ENCODE peak calls at places on chromosomes 13 and 19, in seven cellular contexts. V is HepG2, L is H1, Y is HCT116, B is SK-N-SH, P is GM12878, O is K562. K is an unnamed sample.

GRCh38 chr13:59356607-59357006 is 807.1 kb downstream of the DIAPH3 start:
- DNase-seq in L (no peak), O (no peak), Y (no peak), V (no peak), B (no peak), P (no peak), K (peak)

GRCh38 chr13:79709526-79709925 is 228.6 kb downstream of the NDFIP2 start:
- DNase-seq in Y (no peak), B (no peak), O (no peak), P (no peak), V (no peak), L (no peak), K (peak)

GRCh38 chr19:13156968-13157882 is 7.0 kb downstream of the IER2 start:
- DNase-seq in L (no peak), O (no peak), Y (no peak), V (no peak), P (no peak), B (no peak), K (no peak)

GRCh38 chr19:43300206-43300605 is 30.9 kb upstream of the PSG9 start:
- DNase-seq in B (no peak), Y (no peak), O (no peak), P (no peak), V (no peak), L (no peak), K (no peak)

GRCh38 chr19:18220632-18221275 is 5.5 kb downstream of the PDE4C start:
- DNase-seq in Y (no peak), L (peak), V (no peak), P (no peak), B (no peak), O (peak), K (peak)

GRCh38 chr13:32911506-32911905 is 104.7 kb upstream of the KL start:
- DNase-seq in O (no peak), Y (peak), B (peak), V (peak), L (no peak), P (no peak), K (peak)

GRCh38 chr19:1221141-1221903 is 15.7 kb downstream of the STK11 start:
- DNase-seq in O (no peak), V (peak), L (peak), B (peak), Y (no peak), P (no peak), K (no peak)

GRCh38 chr19:35142531-35143230 is 374 bp upstream of the FXYD7 start:
- DNase-seq in B (peak), L (peak), O (peak), V (no peak), P (no peak), Y (no peak), K (no peak)

GRCh38 chr13:74444877-74445479 is 310.8 kb upstream of the KLF12 start:
- DNase-seq in Y (no peak), P (no peak), V (no peak), L (no peak), B (peak), O (no peak), K (no peak)

GRCh38 chr19:19514215-19514633 is 1.1 kb downstream of the TSSK6 start:
- DNase-seq in Y (no peak), B (no peak), O (no peak), L (no peak), P (no peak), V (no peak), K (no peak)

GRCh38 chr13:99746857-99747710 is 224.5 kb downstream of the ZIC5 start:
- DNase-seq in B (no peak), Y (no peak), P (no peak), O (no peak), V (no peak), L (peak), K (no peak)

GRCh38 chr19:23596872-23597271 is 90.1 kb downstream of the ZNF675 start:
- DNase-seq in P (no peak), Y (no peak), V (no peak), L (no peak), O (no peak), B (no peak), K (no peak)

GRCh38 chr13:30791354-30791921 is 56.1 kb downstream of the ALOX5AP start:
- DNase-seq in L (no peak), P (no peak), B (peak), O (no peak), Y (no peak), V (no peak), K (no peak)

GRCh38 chr13:40058757-40059236 is 403.3 kb downstream of the COG6 start:
- DNase-seq in O (no peak), P (peak), L (no peak), V (no peak), B (no peak), Y (no peak), K (no peak)

GRCh38 chr13:71879129-71879535 is 12.1 kb upstream of the DACH1 start:
- DNase-seq in O (no peak), V (peak), P (no peak), B (peak), Y (peak), L (no peak), K (peak)

GRCh38 chr13:90084684-90085290 is 1262.7 kb upstream of the MIR17HG start:
- DNase-seq in V (no peak), P (no peak), B (no peak), O (no peak), Y (no peak), L (no peak), K (no peak)

GRCh38 chr19:39415111-39416046 is 2.9 kb downstream of the PLEKHG2 start:
- DNase-seq in Y (no peak), B (no peak), L (peak), V (no peak), P (no peak), O (no peak), K (no peak)

GRCh38 chr19:2663920-2664571 is 38.4 kb downstream of the GNG7 start:
- DNase-seq in O (no peak), B (peak), V (no peak), L (no peak), Y (no peak), P (no peak), K (no peak)

GRCh38 chr19:15616183-15616582 is 1.2 kb downstream of the CYP4F8 start:
- DNase-seq in O (no peak), Y (no peak), V (no peak), B (no peak), P (no peak), L (no peak), K (no peak)

GRCh38 chr19:10826236-10826635 is 9.8 kb downstream of the TMED1 start:
- DNase-seq in Y (no peak), V (no peak), L (no peak), B (peak), O (no peak), P (no peak), K (no peak)
- TF ChIP-seq JUND in Y (no peak), V (no peak), L (no peak), B (no peak), O (no peak), P (no peak), K (no peak)

DNA sequence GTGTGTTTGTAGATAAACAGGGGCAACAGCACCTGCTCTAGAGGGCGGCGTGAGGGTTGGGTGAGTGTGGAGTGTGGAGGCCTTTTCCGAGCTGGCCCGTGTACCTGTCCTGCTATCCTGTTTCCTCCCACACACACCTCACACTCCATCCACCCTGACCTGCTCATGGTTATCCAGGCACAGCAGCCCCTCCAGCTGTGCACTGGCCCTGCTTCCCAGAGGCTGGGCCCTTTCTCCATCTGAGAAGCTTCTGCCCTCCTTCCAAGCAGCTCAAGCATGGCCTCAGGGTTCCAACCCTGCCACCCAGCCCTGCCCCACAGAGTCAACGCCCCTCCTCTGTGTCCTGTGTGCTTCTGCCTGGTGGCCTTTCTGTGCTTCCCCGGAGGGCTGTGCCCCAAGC is 86.9 kb downstream of the SOX1 start:
- DNase-seq in P (no peak), B (no peak), L (no peak), O (no peak), V (no peak), Y (no peak), K (no peak)
- TF ChIP-seq JUND in P (no peak), B (no peak), L (no peak), O (no peak), V (no peak), Y (no peak), K (no peak)

DNA sequence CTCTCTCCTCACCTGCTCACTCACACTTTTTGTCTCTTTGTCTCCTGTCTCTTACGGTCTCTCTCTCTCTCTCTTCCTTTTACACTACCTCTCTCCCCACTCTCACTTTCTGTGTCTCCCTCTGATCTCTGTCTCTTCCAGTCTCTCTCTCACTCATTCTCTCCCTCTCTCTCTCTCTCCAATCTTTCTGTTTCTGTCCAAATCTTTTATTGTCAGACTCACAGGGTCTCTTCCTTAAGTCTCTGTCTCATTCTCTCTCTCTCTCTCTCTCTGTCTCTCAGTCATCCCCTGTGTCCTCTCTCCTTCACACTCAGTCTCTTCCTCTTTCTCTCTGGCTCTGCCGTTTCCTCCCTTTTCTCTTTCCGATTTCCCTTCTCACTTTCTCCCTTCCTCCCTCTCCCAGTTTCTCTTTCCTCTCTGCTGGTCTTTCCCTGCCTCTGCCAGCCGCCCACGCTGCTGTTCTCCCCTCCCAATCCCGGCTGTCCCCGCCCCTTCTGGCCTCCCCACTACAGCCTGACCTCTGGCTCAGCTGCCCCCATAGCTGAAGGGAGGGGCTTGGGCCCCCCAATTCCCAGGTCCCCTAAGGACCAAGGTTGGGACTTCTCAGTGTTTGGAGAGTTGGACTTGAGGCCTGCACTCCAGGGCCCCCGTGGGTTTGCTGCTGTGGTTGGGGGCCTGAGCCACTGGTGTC is at the start of gene PLEKHA4:
- DNase-seq in B (peak), V (no peak), P (no peak), O (peak), Y (no peak), L (peak), K (no peak)
- TF ChIP-seq JUND in B (no peak), V (no peak), P (no peak), O (no peak), Y (no peak), L (no peak), K (no peak)

GRCh38 chr19:44571830-44572661 is 41.3 kb upstream of the IGSF23 start:
- DNase-seq in L (no peak), V (no peak), P (no peak), O (no peak), Y (no peak), B (no peak), K (no peak)

GRCh38 chr19:44573647-44574046 is 39.7 kb upstream of the IGSF23 start:
- DNase-seq in Y (no peak), V (no peak), B (no peak), L (no peak), P (no peak), O (no peak), K (no peak)

GRCh38 chr19:44570603-44570983 is 41.1 kb upstream of the CEACAM20 start:
- DNase-seq in V (no peak), P (peak), O (no peak), Y (no peak), L (no peak), B (no peak), K (no peak)

GRCh38 chr19:44573183-44573582 is 40.2 kb upstream of the IGSF23 start:
- DNase-seq in O (no peak), L (no peak), P (no peak), Y (no peak), B (no peak), V (no peak), K (no peak)

DNA sequence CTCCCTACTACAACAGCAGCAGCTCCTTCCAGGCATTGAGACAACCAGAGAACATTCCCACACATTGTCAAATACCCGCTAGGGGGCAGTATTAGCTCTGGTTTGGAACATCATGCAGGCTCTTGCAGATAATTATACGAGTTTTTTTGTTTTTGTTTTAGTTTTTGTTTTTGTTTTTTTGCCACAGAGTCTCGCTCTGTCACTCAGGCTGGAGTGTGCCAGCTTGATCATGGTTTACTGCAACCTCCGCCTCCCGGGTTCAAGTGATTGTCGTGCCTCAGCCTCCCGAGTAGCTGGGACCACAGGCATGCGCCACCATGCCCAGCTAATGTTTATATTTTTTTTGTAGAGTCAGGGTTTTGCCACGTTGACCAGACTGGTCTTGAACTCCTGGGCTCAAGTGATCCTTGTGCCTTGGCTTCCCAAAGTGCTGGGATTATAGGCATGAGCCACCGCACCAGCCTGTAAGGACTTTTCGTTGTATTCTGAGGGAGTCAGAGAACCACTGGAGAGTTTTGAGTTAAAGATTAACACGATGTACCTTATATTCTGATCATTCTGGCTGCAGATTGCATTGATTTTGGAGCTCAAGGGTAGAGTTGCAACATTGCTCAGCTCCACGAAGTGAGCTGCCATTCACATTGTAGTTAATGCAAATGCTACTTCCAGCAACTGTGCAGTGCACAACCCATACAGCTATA is 41.7 kb upstream of the CEACAM20 start:
- DNase-seq in B (peak), Y (peak), V (peak), P (no peak), L (peak), O (peak), K (peak)
- TF ChIP-seq JUND in B (no peak), Y (no peak), V (no peak), P (no peak), L (no peak), O (no peak), K (no peak)

GRCh38 chr19:47310819-47311218 is 1.2 kb downstream of the C5AR1 start:
- DNase-seq in V (peak), O (no peak), L (no peak), B (peak), P (no peak), Y (no peak), K (no peak)
- TF ChIP-seq JUND in V (no peak), O (no peak), L (no peak), B (no peak), P (no peak), Y (no peak), K (no peak)

DNA sequence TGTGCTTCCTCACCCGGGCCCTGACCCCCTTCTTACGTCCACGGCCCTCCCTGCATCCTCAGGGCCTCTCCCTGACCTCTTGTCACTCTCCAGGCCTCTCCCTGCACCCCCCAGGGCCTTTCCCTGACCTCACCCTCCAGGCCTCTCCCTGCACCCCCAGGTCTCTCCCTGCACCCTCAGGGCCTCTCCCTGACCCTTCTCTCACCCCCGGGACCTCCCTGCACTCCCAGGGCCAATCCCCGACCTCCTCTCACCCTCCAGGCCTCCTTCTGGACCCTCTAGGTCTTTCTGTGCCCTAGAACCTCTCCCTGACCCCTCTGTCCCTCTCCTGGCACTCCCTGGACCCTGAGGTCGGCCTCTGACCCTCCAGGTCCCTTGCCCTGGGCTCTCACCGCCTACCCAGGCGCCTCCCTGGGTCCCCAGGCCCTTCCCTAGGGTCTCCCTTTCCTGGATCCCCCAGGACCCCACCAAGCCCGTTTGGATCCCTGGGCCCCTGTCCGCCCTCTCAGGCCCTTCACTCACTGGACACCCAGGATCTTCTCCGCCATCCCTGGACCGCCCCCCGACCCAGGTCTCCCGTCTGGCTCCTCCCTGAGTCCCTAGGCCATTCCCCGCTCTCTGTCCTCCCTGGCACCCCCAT is 588 bp downstream of the KMT5C start:
- DNase-seq in B (peak), L (no peak), O (peak), P (no peak), Y (no peak), V (no peak), K (no peak)
- TF ChIP-seq JUND in B (no peak), L (no peak), O (no peak), P (no peak), Y (no peak), V (no peak), K (no peak)

GRCh38 chr19:10143700-10144099 is 24.0 kb upstream of the EIF3G start:
- DNase-seq in Y (no peak), P (no peak), O (no peak), L (no peak), B (no peak), V (no peak), K (no peak)
- TF ChIP-seq JUND in Y (no peak), P (no peak), O (no peak), L (no peak), B (no peak), V (no peak), K (no peak)

K was measured in T47D.